ENCODE peak calls at places on chromosomes 13 and 19, in ten cellular contexts. T is cortex of kidney; L is endothelial cell of umbilical vein; F is fibroblast of lung; P is lower lobe of right lung; K is stimulated activated CD8-positive, alpha-beta memory T cell treated with anti-CD3 and anti-CD28 coated beads, Interleukin-12 subunit alpha, Interleukin-12 subunit beta, amount 100 ng/mL, for 1 hour; I is suprapubic skin; C is fibroblast of the aortic adventitia; R is NCI-H1694 treated with DMSO at 0.1 percent for 48 hours; X is amniotic epithelial cell. N is an unnamed sample.
A peak's percentile ranks its signal among the peaks of the same experiment; 100 is the strongest.

GRCh38 chr19:1839658-1840540 is 8.4 kb downstream of the REXO1 start:
- DNase-seq in I (no peak), T (no peak), C (no peak), L (no peak), X (no peak), F (no peak), P (no peak), K (no peak), R (no peak), N (no peak)

GRCh38 chr13:40619479-40619814 is 47.0 kb downstream of the FOXO1 start:
- DNase-seq in P (no peak), T (no peak), K (no peak), I (no peak), F (peak; percentile 26), R (no peak), X (peak; percentile 67), C (peak; percentile 27), L (no peak), N (no peak)

GRCh38 chr19:30525383-30525782 is 153.2 kb downstream of the ZNF536 start:
- DNase-seq in P (no peak), L (no peak), T (no peak), I (no peak), X (no peak), C (no peak), R (no peak), K (no peak), F (no peak), N (no peak)

GRCh38 chr13:109139346-109139745 is 509.9 kb downstream of the MYO16 start:
- DNase-seq in I (no peak), X (no peak), P (no peak), K (no peak), T (no peak), L (no peak), C (no peak), R (no peak), F (no peak), N (no peak)

GRCh38 chr13:79281335-79281734 is 124.7 kb downstream of the RBM26 start:
- DNase-seq in T (no peak), L (no peak), K (no peak), P (no peak), I (no peak), F (no peak), R (no peak), X (no peak), C (no peak), N (no peak)

GRCh38 chr19:1961545-1961878 is 20.5 kb downstream of the CSNK1G2 start:
- DNase-seq in X (no peak), L (no peak), K (no peak), F (no peak), T (no peak), C (no peak), P (no peak), R (no peak), I (no peak), N (no peak)

GRCh38 chr19:48965033-48965805 is at the start of gene FTL:
- DNase-seq in X (peak; percentile 95), K (peak; percentile 76), I (peak; percentile 98), R (peak; percentile 89), C (peak; percentile 96), F (peak; percentile 97), L (peak; percentile 96), P (peak; percentile 99), T (peak; percentile 85), N (peak; percentile 93)

GRCh38 chr19:2802826-2803225 is 16.8 kb upstream of the ZNF554 start:
- DNase-seq in L (no peak), R (no peak), K (no peak), C (no peak), I (no peak), P (no peak), F (no peak), T (no peak), X (no peak), N (no peak)

GRCh38 chr19:647566-648284 is 8.0 kb downstream of the FGF22 start:
- DNase-seq in I (no peak), T (no peak), K (no peak), L (no peak), P (no peak), F (no peak), X (no peak), C (no peak), R (no peak), N (no peak)

GRCh38 chr19:11905928-11906327 is 18.3 kb downstream of the ZNF69 start:
- DNase-seq in F (no peak), I (no peak), X (no peak), L (no peak), C (no peak), T (no peak), P (no peak), R (no peak), K (no peak), N (no peak)

GRCh38 chr13:46983881-46984280 is 87.0 kb upstream of the HTR2A start:
- DNase-seq in T (no peak), K (no peak), P (no peak), F (peak; percentile 53), R (no peak), L (no peak), X (no peak), C (peak; percentile 16), I (no peak), N (no peak)

N was measured in dermis microvascular lymphatic vessel endothelial cell.